ENCODE peak calls at places on chromosome 14, in four cellular contexts. E is heart left ventricle, R is left ventricle myocardium inferior, O is T-helper 17 cell. G is an unnamed sample.

GRCh38 chr14:57435923-57436322 is 45.5 kb downstream of the NAA30 start:
- DNase-seq in E (no peak), R (no peak), O (no peak), G (no peak)

GRCh38 chr14:20400965-20401593 is 12.2 kb downstream of the TEP1 start:
- DNase-seq in E (no peak), R (no peak), O (no peak), G (no peak)

GRCh38 chr14:34538871-34539406 is 562 bp downstream of the EAPP start:
- DNase-seq in E (no peak), R (no peak), O (no peak), G (no peak)

GRCh38 chr14:87014854-87015253 is 978.1 kb downstream of the GALC start:
- DNase-seq in E (no peak), R (no peak), O (no peak), G (no peak)

GRCh38 chr14:94613720-94614644 is 1.8 kb downstream of the SERPINA3 start:
- DNase-seq in E (no peak), R (no peak), O (no peak), G (no peak)

GRCh38 chr14:51460051-51460450 is 191.7 kb upstream of the FRMD6 start:
- DNase-seq in E (no peak), R (no peak), O (no peak), G (no peak)

GRCh38 chr14:39028620-39029019 is 74.4 kb downstream of the SEC23A start:
- DNase-seq in E (no peak), R (no peak), O (no peak), G (no peak)

GRCh38 chr14:23831591-23831990 is 122.0 kb upstream of the DHRS4 start:
- DNase-seq in E (no peak), R (no peak), O (no peak), G (no peak)

GRCh38 chr14:85342858-85343607 is 186.9 kb upstream of the FLRT2 start:
- DNase-seq in E (no peak), R (no peak), O (no peak), G (no peak)

GRCh38 chr14:20610002-20610765 is 19.0 kb upstream of the RNASE12 start:
- DNase-seq in E (peak; percentile 80), R (peak; percentile 79), O (peak; percentile 58), G (peak; percentile 82)

GRCh38 chr14:49768301-49769121 is 558 bp downstream of the KLHDC2 start:
- DNase-seq in E (peak; percentile 77), R (peak; percentile 38), O (peak; percentile 44), G (peak; percentile 85)

GRCh38 chr14:95256011-95256775 is 63.5 kb downstream of the CLMN start:
- DNase-seq in E (no peak), R (no peak), O (no peak), G (no peak)

GRCh38 chr14:52325126-52325525 is 11.0 kb downstream of the PTGER2 start:
- DNase-seq in E (no peak), R (no peak), O (no peak), G (no peak)

GRCh38 chr14:60085085-60085484 is 6.6 kb upstream of the PCNX4 start:
- DNase-seq in E (no peak), R (no peak), O (no peak), G (no peak)

GRCh38 chr14:100531591-100532121 is 55.6 kb downstream of the BEGAIN start:
- DNase-seq in E (peak; percentile 42), R (peak; percentile 12), O (no peak), G (peak; percentile 66)

GRCh38 chr14:100202712-100203111 is 36.2 kb upstream of the YY1 start:
- DNase-seq in E (no peak), R (no peak), O (no peak), G (no peak)

GRCh38 chr14:44847910-44848309 is 113.8 kb downstream of the KLHL28 start:
- DNase-seq in E (no peak), R (no peak), O (no peak), G (no peak)

GRCh38 chr14:36655054-36655381 is 6.6 kb upstream of the PAX9 start:
- DNase-seq in E (no peak), R (no peak), O (no peak), G (no peak)

GRCh38 chr14:36654185-36655053 is 7.2 kb upstream of the PAX9 start:
- DNase-seq in E (no peak), R (no peak), O (no peak), G (no peak)

GRCh38 chr14:36655963-36656768 is 5.5 kb upstream of the PAX9 start:
- DNase-seq in E (no peak), R (no peak), O (no peak), G (peak; percentile 76)

GRCh38 chr14:36656769-36657408 is 4.8 kb upstream of the PAX9 start:
- DNase-seq in E (no peak), R (no peak), O (no peak), G (no peak)

GRCh38 chr14:36655571-36655962 is 6.1 kb upstream of the PAX9 start:
- DNase-seq in E (no peak), R (no peak), O (no peak), G (no peak)
- H3K9me3 ChIP-seq in E (no peaks in the 10 kb centered on the region), R (no peaks in the 10 kb centered on the region), O (peaks cover 8% of the 10 kb centered on the region), G (peaks cover 3% of the 10 kb centered on the region)

GRCh38 chr14:83047436-83047835 is 1513.8 kb upstream of the SEL1L start:
- DNase-seq in E (no peak), R (no peak), O (no peak), G (no peak)
- H3K9me3 ChIP-seq in E (no peaks in the 10 kb centered on the region), R (no peaks in the 10 kb centered on the region), O (peaks cover 3% of the 10 kb centered on the region), G (no peaks in the 10 kb centered on the region)

GRCh38 chr14:29885988-29886387 is 41.7 kb downstream of the PRKD1 start:
- DNase-seq in E (no peak), R (no peak), O (no peak), G (no peak)
- H3K9me3 ChIP-seq in E (no peaks in the 10 kb centered on the region), R (no peaks in the 10 kb centered on the region), O (no peaks in the 10 kb centered on the region), G (no peaks in the 10 kb centered on the region)

GRCh38 chr14:105884808-105885281 is 358.5 kb downstream of the TMEM121 start:
- DNase-seq in E (peak; percentile 45), R (no peak), O (peak; percentile 0), G (peak; percentile 33)
- H3K9me3 ChIP-seq in E (no peaks in the 10 kb centered on the region), R (peaks cover 4% of the 10 kb centered on the region), O (no peaks in the 10 kb centered on the region), G (no peaks in the 10 kb centered on the region)

G was measured in aorta.